ENCODE peak calls at places on chromosome 17, in seven cellular contexts. G is cardiac fibroblast, J is uterus, O is A549, P is IMR-90, H is OCI-LY7, T is dorsolateral prefrontal cortex. D is an unnamed sample.

GRCh38 chr17:5821057-5821456 is 236.7 kb upstream of the NLRP1 start:
- DNase-seq in G (no peak), J (no peak), O (no peak), P (peak; percentile 29), H (no peak), T (no peak), D (peak; percentile 70)

GRCh38 chr17:31008374-31009035 is 37.7 kb downstream of the RNF135 start:
- DNase-seq in G (peak; percentile 72), J (peak; percentile 59), O (no peak), P (peak; percentile 45), H (peak; percentile 6), T (peak; percentile 44), D (peak; percentile 79)

GRCh38 chr17:30290696-30291570 is 811 bp downstream of the BLMH start:
- DNase-seq in G (peak; percentile 39), J (peak; percentile 25), O (peak; percentile 74), P (peak; percentile 21), H (peak; percentile 58), T (no peak), D (peak; percentile 25)

GRCh38 chr17:45425125-45425983 is 7.3 kb downstream of the ARHGAP27 start:
- DNase-seq in G (peak; percentile 77), J (no peak), O (peak; percentile 97), P (peak; percentile 74), H (no peak), T (no peak), D (peak; percentile 52)

GRCh38 chr17:14793237-14793636 is 471.9 kb downstream of the PMP22 start:
- DNase-seq in G (no peak), J (no peak), O (no peak), P (peak; percentile 91), H (no peak), T (no peak), D (peak; percentile 51)

GRCh38 chr17:67441052-67441738 is 64.1 kb downstream of the PITPNC1 start:
- DNase-seq in G (peak; percentile 52), J (no peak), O (peak; percentile 81), P (peak; percentile 88), H (peak; percentile 85), T (no peak), D (peak; percentile 88)

GRCh38 chr17:3693829-3694231 is 2.1 kb downstream of the P2RX5 start:
- DNase-seq in G (no peak), J (no peak), O (no peak), P (no peak), H (peak; percentile 67), T (no peak), D (no peak)

GRCh38 chr17:49633250-49633649 is 44.6 kb downstream of the SPOP start:
- DNase-seq in G (no peak), J (no peak), O (no peak), P (no peak), H (no peak), T (no peak), D (no peak)

GRCh38 chr17:38706625-38707298 is 1.7 kb downstream of the MLLT6 start:
- DNase-seq in G (peak; percentile 28), J (no peak), O (no peak), P (no peak), H (peak; percentile 40), T (no peak), D (peak; percentile 47)

GRCh38 chr17:32870969-32871368 is 6.0 kb downstream of the MYO1D start:
- DNase-seq in G (peak; percentile 10), J (no peak), O (no peak), P (no peak), H (no peak), T (no peak), D (peak; percentile 82)

GRCh38 chr17:62673614-62674362 is 46.3 kb downstream of the MRC2 start:
- DNase-seq in G (no peak), J (no peak), O (no peak), P (no peak), H (no peak), T (no peak), D (no peak)

GRCh38 chr17:29726721-29727252 is 104.1 kb upstream of the CORO6 start:
- DNase-seq in G (peak; percentile 64), J (no peak), O (no peak), P (peak; percentile 39), H (peak; percentile 85), T (no peak), D (peak; percentile 27)

GRCh38 chr17:50589112-50589712 is 28.7 kb downstream of the CACNA1G start:
- DNase-seq in G (peak; percentile 25), J (no peak), O (no peak), P (peak; percentile 3), H (no peak), T (no peak), D (peak; percentile 43)

GRCh38 chr17:10729334-10730193 is at the start of gene TMEM220:
- DNase-seq in G (peak; percentile 84), J (peak; percentile 84), O (peak; percentile 48), P (peak; percentile 59), H (no peak), T (peak; percentile 53), D (peak; percentile 75)

GRCh38 chr17:79632432-79632735 is 21.5 kb upstream of the RBFOX3 start:
- DNase-seq in G (no peak), J (no peak), O (no peak), P (no peak), H (no peak), T (peak; percentile 14), D (no peak)

GRCh38 chr17:7561028-7561575 is 617 bp upstream of the SENP3 start:
- DNase-seq in G (peak; percentile 90), J (peak; percentile 93), O (peak; percentile 98), P (peak; percentile 76), H (peak; percentile 88), T (peak; percentile 92), D (peak; percentile 75)
- TF ChIP-seq CTCF in G (peak; percentile 89), J (peak; percentile 97), O (peak; percentile 83), P (peak; percentile 94), H (peak; percentile 74), T (peak; percentile 88), D (peak; percentile 72)

DNA sequence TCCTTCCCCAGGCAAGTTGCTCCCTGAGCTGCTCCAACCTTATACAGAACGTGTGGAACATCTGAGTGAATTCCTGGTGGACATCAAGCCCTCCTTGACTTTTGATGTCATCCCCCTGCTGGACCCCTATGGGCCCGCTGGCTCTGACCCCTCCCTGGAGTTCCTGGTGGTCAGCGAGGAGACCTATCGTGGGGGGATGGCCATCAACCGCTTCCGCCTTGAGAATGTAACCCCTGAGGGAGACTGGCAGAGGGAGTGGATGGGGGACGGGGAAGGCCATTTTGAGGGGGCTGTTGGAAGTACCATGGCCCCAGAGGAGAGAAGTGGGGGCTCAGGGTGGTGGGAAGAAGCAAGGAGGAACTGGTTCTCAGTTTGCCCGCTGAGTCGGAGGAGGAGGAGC is 2.0 kb downstream of the COASY start:
- DNase-seq in G (no peak), J (no peak), O (no peak), P (no peak), H (no peak), T (no peak), D (no peak)
- H3K4me3 ChIP-seq in G (no peak overlapping the region), J (no peak overlapping the region), O (no peak overlapping the region), P (no peak overlapping the region), H (peak overlapping the region; percentile 82), T (peak overlapping the region; percentile 97), D (no peak overlapping the region)

GRCh38 chr17:44355310-44355640 is 8.4 kb downstream of the FAM171A2 start:
- DNase-seq in G (no peak), J (no peak), O (no peak), P (no peak), H (no peak), T (no peak), D (no peak)

GRCh38 chr17:44355642-44356099 is 8.0 kb downstream of the FAM171A2 start:
- DNase-seq in G (no peak), J (no peak), O (no peak), P (no peak), H (no peak), T (no peak), D (no peak)

GRCh38 chr17:44353656-44354331 is 8.7 kb downstream of the GRN start:
- DNase-seq in G (no peak), J (peak; percentile 54), O (no peak), P (no peak), H (no peak), T (no peak), D (peak; percentile 58)

GRCh38 chr17:44356241-44356640 is 7.4 kb downstream of the FAM171A2 start:
- DNase-seq in G (no peak), J (no peak), O (no peak), P (no peak), H (no peak), T (no peak), D (no peak)

DNA sequence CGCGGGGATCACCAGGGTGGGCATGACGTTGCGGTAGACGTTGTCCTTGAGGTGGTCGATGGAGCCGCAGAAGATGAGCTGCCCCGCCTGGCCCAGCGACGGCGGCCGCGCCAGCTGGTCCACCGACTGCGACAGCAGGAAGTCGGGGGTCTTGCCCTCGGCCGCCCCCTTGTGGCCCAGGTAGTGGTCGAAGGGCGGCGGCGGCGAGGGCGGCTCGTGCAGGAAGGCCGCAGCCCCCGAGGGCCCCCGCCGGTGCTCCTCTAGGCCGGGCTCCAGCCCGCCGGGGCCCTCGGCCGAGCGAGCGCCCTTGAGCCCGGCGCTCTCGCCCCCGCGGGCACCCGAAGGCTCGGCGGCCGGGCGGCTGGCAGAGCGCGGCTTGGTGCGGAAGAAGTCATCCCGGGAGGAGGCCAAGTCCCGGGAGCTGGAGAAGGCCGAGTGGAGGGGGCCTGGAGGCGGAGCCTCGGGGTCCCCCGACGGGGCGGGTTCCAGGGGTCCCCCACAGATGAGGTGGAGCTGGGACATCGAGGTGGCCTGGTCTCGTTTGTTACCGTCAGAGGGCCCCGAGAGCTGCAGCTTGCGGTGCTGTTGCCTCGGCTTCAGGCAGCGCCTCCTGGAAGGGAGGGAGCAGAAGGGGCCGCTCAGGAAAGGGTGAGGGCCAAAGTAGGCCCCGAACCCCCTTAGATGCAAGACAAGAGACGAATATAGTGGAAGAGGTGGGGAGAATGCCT is 8.9 kb downstream of the FAM171A2 start:
- DNase-seq in G (no peak), J (peak; percentile 27), O (no peak), P (no peak), H (peak; percentile 66), T (no peak), D (peak; percentile 40)
- TF ChIP-seq CTCF in G (peak; percentile 25), J (no peak), O (peak; percentile 8), P (no peak), H (peak; percentile 63), T (no peak), D (no peak)

DNA sequence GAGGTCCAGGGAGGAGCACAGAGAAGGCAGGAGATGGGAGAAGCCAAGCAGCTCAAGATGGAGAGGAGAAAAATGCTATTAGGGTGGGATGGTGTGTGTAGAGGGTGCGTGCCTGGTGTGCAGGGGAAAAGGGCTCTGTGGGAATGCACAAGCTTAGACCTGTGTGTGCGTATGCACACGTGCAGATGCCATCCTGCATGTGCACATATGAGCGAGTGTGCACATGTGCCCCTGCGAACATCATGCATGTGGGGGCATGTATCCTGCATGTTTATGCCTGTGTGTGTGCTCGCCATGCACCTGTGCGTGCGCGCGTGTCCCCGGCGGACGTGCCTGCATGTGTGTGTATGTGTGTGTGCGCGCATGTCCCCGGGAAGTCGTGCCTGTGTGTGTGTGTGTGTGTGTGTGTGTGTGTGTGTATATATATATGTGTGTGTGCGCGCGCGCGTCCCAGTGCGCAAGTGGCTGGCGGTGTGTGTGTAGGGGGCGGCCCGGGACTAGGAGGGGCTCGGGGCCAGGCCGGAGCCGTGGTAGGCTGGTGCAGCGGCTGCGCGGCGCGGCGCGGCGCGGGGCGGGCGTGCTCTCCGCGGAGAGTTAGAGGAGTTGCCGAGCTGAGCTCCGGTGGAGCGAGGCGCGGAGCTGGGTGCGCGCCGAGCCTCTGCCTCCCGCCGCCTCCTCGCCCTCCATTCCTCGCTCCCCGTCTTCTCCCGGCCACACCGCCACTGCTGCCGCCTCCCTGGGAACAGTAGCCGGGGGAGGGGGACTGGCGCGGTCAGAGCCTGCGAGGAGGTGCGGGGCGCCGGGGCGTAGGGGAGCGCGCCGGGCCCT is at the start of gene KCNJ12:
- DNase-seq in G (peak; percentile 19), J (no peak), O (no peak), P (no peak), H (no peak), T (peak; percentile 61), D (peak; percentile 36)
- H3K4me3 ChIP-seq in G (peak within 1 kb of the TSS; percentile 36), J (peak within 1 kb of the TSS; percentile 15), O (peak within 1 kb of the TSS; percentile 52), P (peak within 1 kb of the TSS; percentile 34), H (peak within 1 kb of the TSS; percentile 48), T (peak within 1 kb of the TSS; percentile 69), D (peak within 1 kb of the TSS; percentile 35)

GRCh38 chr17:17055286-17056166 is 13.3 kb downstream of the MPRIP start:
- DNase-seq in G (no peak), J (peak; percentile 16), O (no peak), P (no peak), H (no peak), T (no peak), D (peak; percentile 41)
- TF ChIP-seq CTCF in G (peak; percentile 10), J (peak; percentile 7), O (no peak), P (no peak), H (no peak), T (no peak), D (peak; percentile 3)